ENCODE peak calls at places on chromosome 16, in five cellular contexts. T is Panc1, W is GM23338, F is transverse colon, S is sigmoid colon. Z is an unnamed sample.

GRCh38 chr16:65845466-65846209 is 520.9 kb upstream of the CDH5 start:
- DNase-seq in T (no peak), W (peak), F (no peak), S (no peak), Z (no peak)

GRCh38 chr16:31334934-31335333 is 20.0 kb upstream of the ITGAX start:
- DNase-seq in T (no peak), W (no peak), F (no peak), S (peak), Z (no peak)

GRCh38 chr16:78375055-78375679 is 275.7 kb downstream of the WWOX start:
- DNase-seq in T (no peak), W (no peak), F (peak), S (peak), Z (no peak)

GRCh38 chr16:12758031-12758669 is 45.5 kb downstream of the CPPED1 start:
- DNase-seq in T (no peak), W (no peak), F (no peak), S (no peak), Z (peak)

GRCh38 chr16:58732545-58733247 is 1.4 kb downstream of the GOT2 start:
- DNase-seq in T (no peak), W (peak), F (no peak), S (no peak), Z (no peak)

GRCh38 chr16:88543230-88543813 is 26.9 kb upstream of the ZC3H18 start:
- DNase-seq in T (no peak), W (no peak), F (no peak), S (no peak), Z (no peak)

GRCh38 chr16:58464047-58464915 is 35.7 kb upstream of the NDRG4 start:
- DNase-seq in T (no peak), W (peak), F (no peak), S (no peak), Z (peak)

GRCh38 chr16:2468142-2468724 is 2.9 kb upstream of the NTN3 start:
- DNase-seq in T (no peak), W (peak), F (no peak), S (no peak), Z (peak)

GRCh38 chr16:49594706-49595534 is 221.3 kb downstream of the C16orf78 start:
- DNase-seq in T (no peak), W (no peak), F (no peak), S (no peak), Z (peak)

GRCh38 chr16:12133738-12134137 is 157.2 kb downstream of the SNX29 start:
- DNase-seq in T (no peak), W (no peak), F (no peak), S (no peak), Z (no peak)

GRCh38 chr16:15771694-15772093 is 85.1 kb downstream of the MYH11 start:
- DNase-seq in T (no peak), W (no peak), F (no peak), S (no peak), Z (no peak)

GRCh38 chr16:27112093-27112811 is 45.5 kb downstream of the C16orf82 start:
- DNase-seq in T (no peak), W (no peak), F (no peak), S (no peak), Z (no peak)

GRCh38 chr16:27417047-27417671 is 15.2 kb downstream of the IL21R start:
- DNase-seq in T (no peak), W (no peak), F (no peak), S (peak), Z (no peak)

GRCh38 chr16:4214215-4214621 is 27.7 kb downstream of the SRL start:
- DNase-seq in T (no peak), W (no peak), F (peak), S (no peak), Z (no peak)

GRCh38 chr16:817001-817906 is 16.7 kb upstream of the GNG13 start:
- DNase-seq in T (no peak), W (no peak), F (no peak), S (no peak), Z (no peak)

GRCh38 chr16:29804455-29805231 is 1.7 kb upstream of the MAZ start:
- DNase-seq in T (no peak), W (peak), F (peak), S (peak), Z (no peak)

GRCh38 chr16:57297856-57298255 is 13.4 kb upstream of the PLLP start:
- DNase-seq in T (no peak), W (peak), F (no peak), S (peak), Z (no peak)

GRCh38 chr16:81321039-81321438 is 6.3 kb downstream of the GAN start:
- DNase-seq in T (no peak), W (no peak), F (no peak), S (no peak), Z (no peak)

GRCh38 chr16:48539485-48540221 is 70.3 kb downstream of the N4BP1 start:
- DNase-seq in T (no peak), W (no peak), F (no peak), S (peak), Z (no peak)

GRCh38 chr16:49161191-49161590 is 120.4 kb downstream of the CBLN1 start:
- DNase-seq in T (no peak), W (no peak), F (no peak), S (no peak), Z (no peak)

GRCh38 chr16:22397459-22397858 is 23.0 kb upstream of the CDR2 start:
- DNase-seq in T (no peak), W (no peak), F (no peak), S (no peak), Z (no peak)

GRCh38 chr16:11431915-11432465 is 86.7 kb downstream of the RMI2 start:
- DNase-seq in T (no peak), W (no peak), F (no peak), S (no peak), Z (peak)

GRCh38 chr16:70460737-70461261 is 6.4 kb downstream of the FCSK start:
- DNase-seq in T (no peak), W (no peak), F (no peak), S (no peak), Z (peak)

GRCh38 chr16:17350212-17350611 is 120.5 kb downstream of the XYLT1 start:
- DNase-seq in T (no peak), W (no peak), F (no peak), S (no peak), Z (no peak)

GRCh38 chr16:50160495-50161164 is 7.5 kb downstream of the TENT4B start:
- DNase-seq in T (no peak), W (no peak), F (no peak), S (no peak), Z (no peak)

GRCh38 chr16:15792563-15792971 is 64.3 kb downstream of the MYH11 start:
- DNase-seq in T (no peak), W (no peak), F (no peak), S (peak), Z (no peak)

GRCh38 chr16:2231016-2231931 is 5.0 kb upstream of the DNASE1L2 start:
- DNase-seq in T (no peak), W (no peak), F (no peak), S (no peak), Z (no peak)

GRCh38 chr16:23786964-23787571 is 32.2 kb downstream of the CHP2 start:
- DNase-seq in T (no peak), W (peak), F (no peak), S (no peak), Z (no peak)

GRCh38 chr16:814974-815373 is 14.4 kb upstream of the GNG13 start:
- DNase-seq in T (no peak), W (no peak), F (no peak), S (no peak), Z (no peak)

GRCh38 chr16:31451681-31452351 is 7.5 kb upstream of the ARMC5 start:
- DNase-seq in T (no peak), W (peak), F (no peak), S (peak), Z (peak)

DNA sequence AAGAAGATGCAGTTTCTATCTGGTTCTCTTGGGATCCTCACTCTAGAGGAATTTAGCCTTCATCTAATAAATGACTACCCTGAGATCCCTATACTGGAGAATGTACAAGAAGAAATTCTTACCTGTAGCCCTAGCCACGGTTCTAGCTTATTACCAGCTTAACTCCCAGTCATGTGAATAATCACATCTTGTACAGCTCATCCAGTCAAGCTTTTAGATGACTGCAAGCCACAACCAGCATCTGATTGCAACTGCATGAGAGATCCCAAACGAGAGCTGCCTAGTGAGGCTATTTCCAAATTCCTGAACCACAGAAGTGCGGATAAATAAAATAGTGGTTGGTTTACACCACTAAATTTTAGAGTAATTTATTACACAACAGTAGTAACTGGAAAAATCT is 196.0 kb upstream of the CPHXL start:
- DNase-seq in T (no peak), W (no peak), F (no peak), S (no peak), Z (no peak)
- TF ChIP-seq POLR2AphosphoS5 in T (no peak), W (no peak), F (no peak), S (no peak), Z (no peak)

DNA sequence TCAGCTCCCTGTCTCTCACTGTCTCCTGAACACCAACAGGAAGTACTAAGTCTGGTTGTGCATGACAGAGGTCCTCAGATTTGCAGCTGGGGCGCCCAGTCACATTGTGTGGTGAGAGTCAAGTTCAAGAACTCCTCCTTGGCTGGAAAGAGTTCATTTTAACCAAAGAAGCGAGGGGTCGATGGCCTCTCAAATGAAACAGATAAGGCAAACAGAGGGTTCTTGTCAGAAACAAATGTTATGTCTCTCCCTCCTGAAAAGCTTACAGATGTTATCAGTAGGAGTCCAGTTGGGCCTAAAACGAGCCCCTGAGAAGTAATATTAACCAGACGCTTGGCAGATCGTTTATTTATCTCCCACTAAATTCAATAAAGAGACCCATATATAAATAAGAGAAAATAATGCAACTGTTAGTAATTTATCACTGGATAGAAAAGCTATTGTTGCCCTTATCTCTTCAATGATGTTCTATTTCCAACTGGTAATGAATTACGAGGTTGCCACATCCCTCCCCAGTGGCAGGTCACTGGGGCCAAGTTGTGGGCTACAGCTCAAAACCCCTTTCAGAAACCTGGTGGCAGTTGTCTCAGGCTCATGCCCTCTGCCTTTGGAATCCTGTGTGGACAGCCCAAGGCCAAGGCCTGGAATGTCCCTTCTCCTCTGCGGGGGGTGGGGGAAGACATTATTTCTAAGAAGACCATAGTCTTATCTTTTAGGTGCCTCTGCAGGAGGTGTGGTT is 307.5 kb upstream of the DYNLRB2 start:
- DNase-seq in T (no peak), W (no peak), F (no peak), S (no peak), Z (peak)
- TF ChIP-seq POLR2AphosphoS5 in T (no peak), W (no peak), F (no peak), S (no peak), Z (no peak)

GRCh38 chr16:67468731-67469130 is 12.2 kb downstream of the ATP6V0D1 start:
- DNase-seq in T (no peak), W (no peak), F (no peak), S (no peak), Z (no peak)

GRCh38 chr16:67474551-67474950 is 6.4 kb downstream of the ATP6V0D1 start:
- DNase-seq in T (no peak), W (no peak), F (no peak), S (no peak), Z (no peak)

GRCh38 chr16:67471758-67472384 is 9.1 kb downstream of the ATP6V0D1 start:
- DNase-seq in T (no peak), W (no peak), F (no peak), S (no peak), Z (no peak)

GRCh38 chr16:67466581-67466980 is 14.4 kb downstream of the ATP6V0D1 start:
- DNase-seq in T (no peak), W (no peak), F (no peak), S (no peak), Z (no peak)

DNA sequence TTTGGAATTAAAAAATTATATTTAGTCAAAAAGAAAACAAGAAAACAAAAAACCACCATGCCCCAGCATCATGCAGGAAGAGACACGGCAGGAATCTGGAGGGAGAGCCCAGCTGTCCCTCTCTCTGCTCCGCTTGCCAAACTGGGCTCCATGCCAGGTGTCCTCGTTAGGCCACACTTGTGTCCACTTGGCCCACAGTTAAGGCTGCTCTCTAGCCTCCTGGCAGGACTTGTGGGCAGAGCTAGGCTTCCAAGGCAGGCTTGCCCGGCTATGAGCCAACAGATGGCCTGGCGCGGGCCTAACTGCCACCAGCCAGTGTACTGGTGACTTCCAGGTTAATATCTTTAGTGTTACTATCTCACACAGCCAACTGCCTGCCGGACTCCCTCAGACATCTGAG is 10.6 kb downstream of the ATP6V0D1 start:
- DNase-seq in T (no peak), W (no peak), F (no peak), S (peak), Z (peak)
- TF ChIP-seq POLR2AphosphoS5 in T (no peak), W (no peak), F (no peak), S (no peak), Z (no peak)

GRCh38 chr16:86432691-86433090 is 77.6 kb upstream of the FOXF1 start:
- DNase-seq in T (no peak), W (no peak), F (peak), S (peak), Z (no peak)
- TF ChIP-seq POLR2AphosphoS5 in T (no peak), W (no peak), F (peak), S (peak), Z (no peak)

Z was measured in SK-N-SH.